ENCODE peak calls at places on chromosomes 16 and 17, in seven cellular contexts. G is transverse colon, B is breast epithelium, O is stomach, I is spleen, A is HL-60, Y is HCT116. H is an unnamed sample.
A peak's percentile ranks its signal among the peaks of the same experiment; 100 is the strongest.

GRCh38 chr16:84652565-84652964 is 4.3 kb downstream of the KLHL36 start:
- DNase-seq in A (peak; percentile 18), I (no peak), B (no peak), G (no peak), Y (no peak), O (no peak), H (no peak)

GRCh38 chr17:42980274-42980765 is at the start of gene RUNDC1:
- DNase-seq in Y (peak; percentile 59), I (peak; percentile 98), B (peak; percentile 87), A (peak; percentile 89), G (peak; percentile 99), O (peak; percentile 97), H (peak; percentile 94)

GRCh38 chr17:72462814-72463213 is 342.0 kb downstream of the SOX9 start:
- DNase-seq in Y (no peak), A (no peak), O (no peak), B (no peak), I (no peak), G (no peak), H (no peak)

GRCh38 chr17:69406906-69407305 is 7.6 kb upstream of the MAP2K6 start:
- DNase-seq in Y (no peak), I (no peak), O (no peak), G (no peak), A (no peak), B (no peak), H (no peak)

GRCh38 chr17:40596261-40596919 is 31.1 kb upstream of the CCR7 start:
- DNase-seq in A (peak; percentile 15), O (no peak), B (no peak), I (no peak), Y (peak; percentile 19), G (no peak), H (no peak)

GRCh38 chr16:51164167-51164566 is 13.1 kb upstream of the SALL1 start:
- DNase-seq in O (no peak), B (no peak), Y (no peak), I (no peak), G (no peak), A (no peak), H (no peak)

GRCh38 chr16:19909750-19910322 is 25.2 kb upstream of the GPRC5B start:
- DNase-seq in I (no peak), O (no peak), B (no peak), G (no peak), Y (no peak), A (no peak), H (no peak)

GRCh38 chr16:72884037-72884436 is 163.9 kb downstream of the ZFHX3 start:
- DNase-seq in A (no peak), Y (no peak), B (no peak), G (no peak), O (no peak), I (no peak), H (no peak)

GRCh38 chr16:78211951-78212350 is 112.5 kb downstream of the WWOX start:
- DNase-seq in G (no peak), A (no peak), O (peak; percentile 44), I (no peak), Y (peak; percentile 12), B (peak; percentile 73), H (peak; percentile 68)

GRCh38 chr17:30415491-30415890 is 36.8 kb downstream of the CPD start:
- DNase-seq in B (no peak), I (no peak), G (no peak), O (no peak), A (no peak), Y (no peak), H (no peak)

GRCh38 chr17:70190959-70191805 is 21.9 kb downstream of the KCNJ2 start:
- DNase-seq in O (peak; percentile 36), B (no peak), A (no peak), I (no peak), G (no peak), Y (no peak), H (peak; percentile 53)

GRCh38 chr17:82751171-82751570 is 694 bp upstream of the TBCD start:
- DNase-seq in I (no peak), A (no peak), G (peak; percentile 22), B (no peak), O (no peak), Y (no peak), H (no peak)

GRCh38 chr17:76523084-76524037 is 14.1 kb downstream of the CYGB start:
- DNase-seq in B (peak; percentile 60), I (peak; percentile 97), A (peak; percentile 63), G (peak; percentile 83), O (peak; percentile 83), Y (peak; percentile 58), H (no peak)

GRCh38 chr16:78413651-78414050 is 314.2 kb downstream of the WWOX start:
- DNase-seq in I (no peak), Y (no peak), G (no peak), A (no peak), O (no peak), B (no peak), H (no peak)

GRCh38 chr17:17902357-17902756 is 65.6 kb upstream of the SREBF1 start:
- DNase-seq in O (no peak), B (no peak), I (no peak), Y (no peak), G (no peak), A (no peak), H (no peak)

GRCh38 chr16:88782454-88783390 is 2.3 kb downstream of the PIEZO1 start:
- DNase-seq in G (no peak), A (no peak), O (no peak), I (peak; percentile 80), B (no peak), Y (peak; percentile 48), H (no peak)

GRCh38 chr16:88784074-88784855 is 755 bp downstream of the PIEZO1 start:
- DNase-seq in B (peak; percentile 77), G (peak; percentile 74), A (peak; percentile 47), O (peak; percentile 66), I (peak; percentile 89), Y (no peak), H (peak; percentile 71)

GRCh38 chr16:88784856-88785105 is 239 bp downstream of the PIEZO1 start:
- DNase-seq in G (no peak), A (no peak), O (no peak), B (no peak), I (no peak), Y (no peak), H (no peak)

GRCh38 chr16:88785106-88785924 is at the start of gene PIEZO1:
- DNase-seq in B (no peak), I (peak; percentile 97), G (peak; percentile 84), O (peak; percentile 82), Y (no peak), A (peak; percentile 41), H (peak; percentile 61)

GRCh38 chr16:88783391-88784073 is 1.5 kb downstream of the PIEZO1 start:
- DNase-seq in Y (no peak), A (peak; percentile 34), I (peak; percentile 81), G (no peak), O (peak; percentile 54), B (no peak), H (peak; percentile 65)
- TF ChIP-seq POLR2AphosphoS5 in Y (peak; percentile 23), A (peak; percentile 27), I (peak; percentile 82), G (peak; percentile 40), O (peak; percentile 1), B (no peak), H (peak; percentile 62)

GRCh38 chr16:58249780-58250478 is 44.9 kb downstream of the PRSS54 start:
- DNase-seq in G (peak; percentile 86), I (peak; percentile 93), B (peak; percentile 63), O (peak; percentile 89), A (peak; percentile 59), Y (peak; percentile 63), H (peak; percentile 74)
- TF ChIP-seq POLR2AphosphoS5 in G (peak; percentile 49), I (peak; percentile 56), B (peak; percentile 70), O (peak; percentile 41), A (no peak), Y (peak; percentile 80), H (peak; percentile 78)

GRCh38 chr17:67443931-67444597 is 67.0 kb downstream of the PITPNC1 start:
- DNase-seq in G (no peak), A (no peak), I (no peak), O (no peak), B (no peak), Y (no peak), H (peak; percentile 4)
- TF ChIP-seq POLR2AphosphoS5 in G (no peak), A (no peak), I (no peak), O (no peak), B (peak; percentile 69), Y (no peak), H (peak; percentile 53)

GRCh38 chr16:86343111-86343642 is 167.2 kb upstream of the FOXF1 start:
- DNase-seq in O (peak; percentile 42), Y (no peak), B (no peak), I (no peak), G (peak; percentile 68), A (no peak), H (peak; percentile 72)
- TF ChIP-seq POLR2AphosphoS5 in O (peak; percentile 99), Y (no peak), B (no peak), I (no peak), G (peak; percentile 84), A (no peak), H (peak; percentile 93)

GRCh38 chr17:419073-419735 is 66.6 kb upstream of the RPH3AL start:
- DNase-seq in A (no peak), Y (no peak), G (peak; percentile 35), O (no peak), B (no peak), I (no peak), H (no peak)

GRCh38 chr17:413706-414440 is 61.3 kb upstream of the RPH3AL start:
- DNase-seq in A (no peak), O (no peak), I (no peak), B (no peak), Y (no peak), G (no peak), H (no peak)

GRCh38 chr17:417691-418420 is 65.2 kb upstream of the RPH3AL start:
- DNase-seq in I (no peak), A (no peak), Y (no peak), O (no peak), B (no peak), G (no peak), H (no peak)

GRCh38 chr17:418421-418751 is 65.8 kb upstream of the RPH3AL start:
- DNase-seq in B (no peak), I (no peak), G (no peak), Y (no peak), A (peak; percentile 57), O (no peak), H (no peak)

GRCh38 chr17:416293-417206 is 63.9 kb upstream of the RPH3AL start:
- DNase-seq in O (peak; percentile 30), A (no peak), I (peak; percentile 78), G (peak; percentile 64), B (no peak), Y (no peak), H (no peak)
- TF ChIP-seq POLR2AphosphoS5 in O (no peak), A (no peak), I (peak; percentile 70), G (peak; percentile 33), B (no peak), Y (no peak), H (no peak)

GRCh38 chr17:65058615-65059014 is 2.1 kb upstream of the GNA13 start:
- DNase-seq in A (no peak), Y (no peak), B (peak; percentile 79), I (no peak), O (peak; percentile 11), G (no peak), H (peak; percentile 72)
- TF ChIP-seq POLR2AphosphoS5 in A (no peak), Y (no peak), B (no peak), I (no peak), O (no peak), G (no peak), H (peak; percentile 83)

DNA sequence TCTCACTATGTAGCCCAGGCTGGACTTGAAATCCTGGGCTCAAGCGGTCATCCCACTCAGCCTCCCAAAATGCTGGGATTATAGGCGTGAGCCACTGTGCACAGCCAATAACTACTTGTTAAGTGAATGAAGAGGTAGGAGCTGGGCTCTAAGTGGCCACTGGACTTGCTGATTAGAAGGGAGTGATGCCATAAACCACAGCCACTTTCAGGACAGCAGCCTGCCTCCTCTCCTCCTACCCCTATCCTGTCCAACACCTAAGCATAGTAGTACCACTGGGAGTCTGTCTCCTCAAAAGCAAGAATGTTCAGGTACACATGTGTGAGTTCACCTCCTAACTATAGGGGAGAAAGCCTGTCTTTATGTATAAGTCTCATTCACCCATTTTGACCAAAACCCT is 12.2 kb upstream of the COG7 start:
- DNase-seq in Y (no peak), B (no peak), O (no peak), I (no peak), G (no peak), A (no peak), H (no peak)
- TF ChIP-seq POLR2AphosphoS5 in Y (no peak), B (no peak), O (no peak), I (no peak), G (no peak), A (no peak), H (no peak)

H was measured in prostate gland.